ENCODE peak calls at places on chromosome 4, in five cellular contexts. One of them, this sample, is unnamed.

GRCh38 chr4:17358236-17358635 is 153.7 kb downstream of the QDPR start:
- DNase-seq in left cardiac atrium: no peak
- DNase-seq in uterus: no peak
- DNase-seq in fibroblast of lung: no peak
- DNase-seq in GM23248: no peak
- DNase-seq in this sample: no peak

GRCh38 chr4:150588341-150588740 is 6.4 kb downstream of the MAB21L2 start:
- DNase-seq in left cardiac atrium: no peak
- DNase-seq in uterus: no peak
- DNase-seq in fibroblast of lung: no peak
- DNase-seq in GM23248: no peak
- DNase-seq in this sample: no peak

GRCh38 chr4:78057600-78058560 is 757 bp downstream of the FRAS1 start:
- DNase-seq in left cardiac atrium: peak
- DNase-seq in uterus: peak
- DNase-seq in fibroblast of lung: peak
- DNase-seq in GM23248: peak
- DNase-seq in this sample: peak

GRCh38 chr4:56908206-56909082 is 744 bp downstream of the REST start:
- DNase-seq in left cardiac atrium: peak
- DNase-seq in uterus: peak
- DNase-seq in fibroblast of lung: peak
- DNase-seq in GM23248: peak
- DNase-seq in this sample: peak

GRCh38 chr4:156102411-156102810 is 148.7 kb upstream of the CTSO start:
- DNase-seq in left cardiac atrium: no peak
- DNase-seq in uterus: no peak
- DNase-seq in fibroblast of lung: no peak
- DNase-seq in GM23248: no peak
- DNase-seq in this sample: no peak

GRCh38 chr4:123398151-123398802 is 1.7 kb downstream of the SPRY1 start:
- DNase-seq in left cardiac atrium: peak
- DNase-seq in uterus: peak
- DNase-seq in fibroblast of lung: peak
- DNase-seq in GM23248: peak
- DNase-seq in this sample: peak

GRCh38 chr4:12084690-12085089 is 656.0 kb upstream of the HS3ST1 start:
- DNase-seq in left cardiac atrium: no peak
- DNase-seq in uterus: no peak
- DNase-seq in fibroblast of lung: no peak
- DNase-seq in GM23248: no peak
- DNase-seq in this sample: no peak

GRCh38 chr4:6732441-6733357 is 16.7 kb downstream of the BLOC1S4 start:
- DNase-seq in left cardiac atrium: peak
- DNase-seq in uterus: peak
- DNase-seq in fibroblast of lung: peak
- DNase-seq in GM23248: peak
- DNase-seq in this sample: peak

GRCh38 chr4:40316333-40316781 is 18.8 kb upstream of the CHRNA9 start:
- DNase-seq in left cardiac atrium: no peak
- DNase-seq in uterus: no peak
- DNase-seq in fibroblast of lung: peak
- DNase-seq in GM23248: peak
- DNase-seq in this sample: no peak

GRCh38 chr4:338759-339097 is 1.1 kb downstream of the ZNF141 start:
- DNase-seq in left cardiac atrium: peak
- DNase-seq in uterus: no peak
- DNase-seq in fibroblast of lung: no peak
- DNase-seq in GM23248: no peak
- DNase-seq in this sample: no peak

GRCh38 chr4:14336656-14337055 is 665.6 kb upstream of the CPEB2 start:
- DNase-seq in left cardiac atrium: no peak
- DNase-seq in uterus: no peak
- DNase-seq in fibroblast of lung: no peak
- DNase-seq in GM23248: no peak
- DNase-seq in this sample: no peak

GRCh38 chr4:186472948-186473347 is 82.4 kb downstream of the MTNR1A start:
- DNase-seq in left cardiac atrium: no peak
- DNase-seq in uterus: no peak
- DNase-seq in fibroblast of lung: peak
- DNase-seq in GM23248: peak
- DNase-seq in this sample: no peak

GRCh38 chr4:86011117-86011516 is 348.7 kb downstream of the MAPK10 start:
- DNase-seq in left cardiac atrium: peak
- DNase-seq in uterus: no peak
- DNase-seq in fibroblast of lung: peak
- DNase-seq in GM23248: peak
- DNase-seq in this sample: no peak

GRCh38 chr4:152281822-152282221 is 254.1 kb downstream of the FBXW7 start:
- DNase-seq in left cardiac atrium: no peak
- DNase-seq in uterus: no peak
- DNase-seq in fibroblast of lung: no peak
- DNase-seq in GM23248: no peak
- DNase-seq in this sample: no peak

GRCh38 chr4:82017680-82018079 is 356.1 kb downstream of the HNRNPD start:
- DNase-seq in left cardiac atrium: no peak
- DNase-seq in uterus: no peak
- DNase-seq in fibroblast of lung: peak
- DNase-seq in GM23248: peak
- DNase-seq in this sample: no peak

GRCh38 chr4:156718226-156718625 is 253.4 kb downstream of the PDGFC start:
- DNase-seq in left cardiac atrium: no peak
- DNase-seq in uterus: no peak
- DNase-seq in fibroblast of lung: no peak
- DNase-seq in GM23248: peak
- DNase-seq in this sample: no peak

GRCh38 chr4:142110136-142110535 is 473.8 kb downstream of the IL15 start:
- DNase-seq in left cardiac atrium: no peak
- DNase-seq in uterus: no peak
- DNase-seq in fibroblast of lung: peak
- DNase-seq in GM23248: no peak
- DNase-seq in this sample: no peak

GRCh38 chr4:40283413-40283812 is 51.7 kb upstream of the CHRNA9 start:
- DNase-seq in left cardiac atrium: no peak
- DNase-seq in uterus: no peak
- DNase-seq in fibroblast of lung: no peak
- DNase-seq in GM23248: no peak
- DNase-seq in this sample: no peak

GRCh38 chr4:104302731-104303130 is 192.0 kb downstream of the CXXC4 start:
- DNase-seq in left cardiac atrium: no peak
- DNase-seq in uterus: no peak
- DNase-seq in fibroblast of lung: no peak
- DNase-seq in GM23248: no peak
- DNase-seq in this sample: no peak

GRCh38 chr4:152535236-152535902 is 523 bp downstream of the FBXW7 start:
- DNase-seq in left cardiac atrium: peak
- DNase-seq in uterus: peak
- DNase-seq in fibroblast of lung: no peak
- DNase-seq in GM23248: peak
- DNase-seq in this sample: peak

GRCh38 chr4:152352645-152353116 is 183.2 kb downstream of the FBXW7 start:
- DNase-seq in left cardiac atrium: peak
- DNase-seq in uterus: peak
- DNase-seq in fibroblast of lung: peak
- DNase-seq in GM23248: peak
- DNase-seq in this sample: peak

GRCh38 chr4:129583868-129584267 is 487.9 kb downstream of the C4orf33 start:
- DNase-seq in left cardiac atrium: peak
- DNase-seq in uterus: no peak
- DNase-seq in fibroblast of lung: peak
- DNase-seq in GM23248: no peak
- DNase-seq in this sample: peak

GRCh38 chr4:16075061-16075460 is 8.8 kb downstream of the PROM1 start:
- DNase-seq in left cardiac atrium: no peak
- DNase-seq in uterus: no peak
- DNase-seq in fibroblast of lung: no peak
- DNase-seq in GM23248: no peak
- DNase-seq in this sample: no peak

GRCh38 chr4:76733380-76733779 is 164.6 kb downstream of the SOWAHB start:
- DNase-seq in left cardiac atrium: no peak
- DNase-seq in uterus: no peak
- DNase-seq in fibroblast of lung: no peak
- DNase-seq in GM23248: no peak
- DNase-seq in this sample: no peak

GRCh38 chr4:181475781-181476180 is 767.4 kb upstream of the TENM3 start:
- DNase-seq in left cardiac atrium: no peak
- DNase-seq in uterus: no peak
- DNase-seq in fibroblast of lung: no peak
- DNase-seq in GM23248: no peak
- DNase-seq in this sample: peak

GRCh38 chr4:78068481-78068880 is 11.4 kb downstream of the FRAS1 start:
- DNase-seq in left cardiac atrium: no peak
- DNase-seq in uterus: no peak
- DNase-seq in fibroblast of lung: no peak
- DNase-seq in GM23248: peak
- DNase-seq in this sample: no peak

GRCh38 chr4:125849869-125850268 is 535.1 kb downstream of the FAT4 start:
- DNase-seq in left cardiac atrium: no peak
- DNase-seq in uterus: no peak
- DNase-seq in fibroblast of lung: peak
- DNase-seq in GM23248: peak
- DNase-seq in this sample: no peak

GRCh38 chr4:23006756-23007155 is 314.0 kb downstream of the GBA3 start:
- DNase-seq in left cardiac atrium: no peak
- DNase-seq in uterus: no peak
- DNase-seq in fibroblast of lung: peak
- DNase-seq in GM23248: peak
- DNase-seq in this sample: no peak

GRCh38 chr4:17447056-17447455 is 64.8 kb downstream of the QDPR start:
- DNase-seq in left cardiac atrium: no peak
- DNase-seq in uterus: no peak
- DNase-seq in fibroblast of lung: no peak
- DNase-seq in GM23248: peak
- DNase-seq in this sample: no peak

GRCh38 chr4:145179201-145179860 is 1.1 kb downstream of the OTUD4 start:
- DNase-seq in left cardiac atrium: peak
- DNase-seq in uterus: peak
- DNase-seq in fibroblast of lung: peak
- DNase-seq in GM23248: peak
- DNase-seq in this sample: peak

GRCh38 chr4:40614031-40614430 is 15.6 kb downstream of the RBM47 start:
- DNase-seq in left cardiac atrium: no peak
- DNase-seq in uterus: no peak
- DNase-seq in fibroblast of lung: no peak
- DNase-seq in GM23248: no peak
- DNase-seq in this sample: no peak

GRCh38 chr4:82900016-82900334 is 560 bp upstream of the THAP9 start:
- DNase-seq in left cardiac atrium: no peak
- DNase-seq in uterus: no peak
- DNase-seq in fibroblast of lung: no peak
- DNase-seq in GM23248: peak
- DNase-seq in this sample: no peak

GRCh38 chr4:166435449-166435848 is 562.4 kb downstream of the TLL1 start:
- DNase-seq in left cardiac atrium: no peak
- DNase-seq in uterus: no peak
- DNase-seq in fibroblast of lung: peak
- DNase-seq in GM23248: peak
- DNase-seq in this sample: no peak

GRCh38 chr4:186072516-186072915 is 3.6 kb downstream of the TLR3 start:
- DNase-seq in left cardiac atrium: no peak
- DNase-seq in uterus: no peak
- DNase-seq in fibroblast of lung: no peak
- DNase-seq in GM23248: no peak
- DNase-seq in this sample: no peak

GRCh38 chr4:53205970-53206369 is 159.9 kb downstream of the SCFD2 start:
- DNase-seq in left cardiac atrium: no peak
- DNase-seq in uterus: no peak
- DNase-seq in fibroblast of lung: peak
- DNase-seq in GM23248: peak
- DNase-seq in this sample: no peak

GRCh38 chr4:27318740-27319139 is 458.1 kb downstream of the STIM2 start:
- DNase-seq in left cardiac atrium: peak
- DNase-seq in uterus: no peak
- DNase-seq in fibroblast of lung: peak
- DNase-seq in GM23248: peak
- DNase-seq in this sample: no peak

GRCh38 chr4:24674279-24674678 is 89.9 kb upstream of the DHX15 start:
- DNase-seq in left cardiac atrium: no peak
- DNase-seq in uterus: no peak
- DNase-seq in fibroblast of lung: no peak
- DNase-seq in GM23248: no peak
- DNase-seq in this sample: no peak